ENCODE peak calls at places on chromosomes 7 and 10, in eight cellular contexts. One of them, this sample, is unnamed.

GRCh38 chr7:50513166-50513871 is 51.9 kb downstream of the DDC start:
- DNase-seq in left colon: no peak
- DNase-seq in HCT116: no peak
- DNase-seq in iris pigment epithelial cell: no peak
- DNase-seq in A549: no peak
- DNase-seq in GM12891: no peak
- DNase-seq in NCI-H510A treated with DMSO at 0.1 percent for 48 hours: no peak
- DNase-seq in NCI-H460: no peak
- DNase-seq in this sample: no peak

GRCh38 chr10:101060951-101061813 is 607 bp upstream of the KAZALD1 start:
- DNase-seq in NCI-H510A treated with DMSO at 0.1 percent for 48 hours: peak; percentile 90
- DNase-seq in A549: peak; percentile 95
- DNase-seq in NCI-H460: peak; percentile 95
- DNase-seq in GM12891: peak; percentile 88
- DNase-seq in iris pigment epithelial cell: peak; percentile 90
- DNase-seq in left colon: peak; percentile 97
- DNase-seq in HCT116: peak; percentile 91
- DNase-seq in this sample: peak; percentile 96

GRCh38 chr7:3404490-3404889 is 103.4 kb downstream of the SDK1 start:
- DNase-seq in A549: no peak
- DNase-seq in iris pigment epithelial cell: peak; percentile 88
- DNase-seq in NCI-H460: no peak
- DNase-seq in NCI-H510A treated with DMSO at 0.1 percent for 48 hours: no peak
- DNase-seq in HCT116: no peak
- DNase-seq in left colon: no peak
- DNase-seq in GM12891: no peak
- DNase-seq in this sample: no peak

GRCh38 chr7:28802450-28802849 is 155.7 kb downstream of the TRIL start:
- DNase-seq in iris pigment epithelial cell: peak; percentile 42
- DNase-seq in A549: no peak
- DNase-seq in GM12891: no peak
- DNase-seq in NCI-H510A treated with DMSO at 0.1 percent for 48 hours: no peak
- DNase-seq in left colon: no peak
- DNase-seq in HCT116: no peak
- DNase-seq in NCI-H460: no peak
- DNase-seq in this sample: no peak

GRCh38 chr10:62610649-62611229 is 193.8 kb upstream of the ADO start:
- DNase-seq in GM12891: peak; percentile 78
- DNase-seq in NCI-H460: peak; percentile 56
- DNase-seq in A549: peak; percentile 53
- DNase-seq in iris pigment epithelial cell: peak; percentile 45
- DNase-seq in left colon: no peak
- DNase-seq in NCI-H510A treated with DMSO at 0.1 percent for 48 hours: no peak
- DNase-seq in HCT116: peak; percentile 60
- DNase-seq in this sample: peak; percentile 52

GRCh38 chr10:98589007-98589406 is 142.3 kb upstream of the HPS1 start:
- DNase-seq in GM12891: no peak
- DNase-seq in left colon: no peak
- DNase-seq in HCT116: no peak
- DNase-seq in iris pigment epithelial cell: no peak
- DNase-seq in A549: peak; percentile 42
- DNase-seq in NCI-H460: peak; percentile 45
- DNase-seq in NCI-H510A treated with DMSO at 0.1 percent for 48 hours: no peak
- DNase-seq in this sample: no peak

GRCh38 chr7:140304071-140304799 is 94.1 kb downstream of the SLC37A3 start:
- DNase-seq in A549: peak; percentile 37
- DNase-seq in left colon: no peak
- DNase-seq in GM12891: peak; percentile 47
- DNase-seq in iris pigment epithelial cell: peak; percentile 23
- DNase-seq in HCT116: no peak
- DNase-seq in NCI-H510A treated with DMSO at 0.1 percent for 48 hours: no peak
- DNase-seq in NCI-H460: no peak
- DNase-seq in this sample: no peak

GRCh38 chr10:15857001-15857608 is 3.2 kb downstream of the MINDY3 start:
- DNase-seq in GM12891: no peak
- DNase-seq in NCI-H460: peak; percentile 82
- DNase-seq in HCT116: no peak
- DNase-seq in NCI-H510A treated with DMSO at 0.1 percent for 48 hours: no peak
- DNase-seq in iris pigment epithelial cell: no peak
- DNase-seq in left colon: no peak
- DNase-seq in A549: no peak
- DNase-seq in this sample: no peak

GRCh38 chr7:51261117-51261835 is 55.3 kb downstream of the COBL start:
- DNase-seq in HCT116: no peak
- DNase-seq in left colon: no peak
- DNase-seq in NCI-H460: no peak
- DNase-seq in GM12891: no peak
- DNase-seq in A549: no peak
- DNase-seq in iris pigment epithelial cell: no peak
- DNase-seq in NCI-H510A treated with DMSO at 0.1 percent for 48 hours: peak; percentile 25
- DNase-seq in this sample: no peak

GRCh38 chr7:26409636-26410035 is 118.0 kb downstream of the SNX10 start:
- DNase-seq in HCT116: no peak
- DNase-seq in A549: no peak
- DNase-seq in NCI-H460: no peak
- DNase-seq in NCI-H510A treated with DMSO at 0.1 percent for 48 hours: no peak
- DNase-seq in iris pigment epithelial cell: no peak
- DNase-seq in GM12891: no peak
- DNase-seq in left colon: no peak
- DNase-seq in this sample: no peak

GRCh38 chr7:1251796-1252542 is 19.3 kb downstream of the UNCX start:
- DNase-seq in A549: no peak
- DNase-seq in GM12891: no peak
- DNase-seq in HCT116: no peak
- DNase-seq in NCI-H460: no peak
- DNase-seq in NCI-H510A treated with DMSO at 0.1 percent for 48 hours: no peak
- DNase-seq in iris pigment epithelial cell: no peak
- DNase-seq in left colon: no peak
- DNase-seq in this sample: no peak

GRCh38 chr7:41810258-41810576 is 107.3 kb upstream of the INHBA start:
- DNase-seq in HCT116: no peak
- DNase-seq in GM12891: no peak
- DNase-seq in NCI-H460: no peak
- DNase-seq in A549: no peak
- DNase-seq in iris pigment epithelial cell: no peak
- DNase-seq in left colon: no peak
- DNase-seq in NCI-H510A treated with DMSO at 0.1 percent for 48 hours: no peak
- DNase-seq in this sample: no peak

GRCh38 chr10:62386401-62387320 is 12.5 kb downstream of the ZNF365 start:
- DNase-seq in NCI-H460: peak; percentile 39
- DNase-seq in left colon: no peak
- DNase-seq in GM12891: no peak
- DNase-seq in HCT116: no peak
- DNase-seq in A549: no peak
- DNase-seq in NCI-H510A treated with DMSO at 0.1 percent for 48 hours: no peak
- DNase-seq in iris pigment epithelial cell: no peak
- DNase-seq in this sample: no peak

GRCh38 chr10:129707406-129708388 is 240.7 kb downstream of the MGMT start:
- DNase-seq in NCI-H510A treated with DMSO at 0.1 percent for 48 hours: no peak
- DNase-seq in iris pigment epithelial cell: peak; percentile 34
- DNase-seq in HCT116: no peak
- DNase-seq in NCI-H460: no peak
- DNase-seq in GM12891: no peak
- DNase-seq in A549: no peak
- DNase-seq in left colon: no peak
- DNase-seq in this sample: no peak

This sample was measured in transverse colon.